ENCODE peak calls at places on chromosomes 13 and 19, in nine cellular contexts. U, C, M, B, F, Q, S, D and R are unnamed samples.

GRCh38 chr13:22082030-22082429 is 411.2 kb downstream of the FGF9 start:
- DNase-seq in U (no peak), C (no peak), M (no peak), B (no peak), F (no peak), Q (no peak), S (no peak), D (no peak), R (no peak)

GRCh38 chr13:97122381-97122996 is 99.6 kb upstream of the MBNL2 start:
- DNase-seq in U (no peak), C (no peak), M (no peak), B (no peak), F (no peak), Q (no peak), S (no peak), D (no peak), R (no peak)

GRCh38 chr13:112709825-112710783 is 20.3 kb downstream of the ATP11A start:
- DNase-seq in U (no peak), C (peak; percentile 61), M (peak; percentile 12), B (peak; percentile 34), F (no peak), Q (no peak), S (no peak), D (no peak), R (no peak)

GRCh38 chr13:99426426-99426825 is 74.8 kb upstream of the TM9SF2 start:
- DNase-seq in U (no peak), C (no peak), M (no peak), B (no peak), F (no peak), Q (no peak), S (no peak), D (no peak), R (no peak)

GRCh38 chr13:29131881-29132668 is 311.9 kb downstream of the MTUS2 start:
- DNase-seq in U (no peak), C (no peak), M (no peak), B (no peak), F (no peak), Q (no peak), S (no peak), D (no peak), R (no peak)

GRCh38 chr13:100154835-100155463 is 66.1 kb downstream of the PCCA start:
- DNase-seq in U (peak; percentile 22), C (no peak), M (no peak), B (no peak), F (no peak), Q (no peak), S (no peak), D (no peak), R (no peak)

GRCh38 chr13:26590379-26590778 is 32.9 kb downstream of the WASF3 start:
- DNase-seq in U (no peak), C (no peak), M (no peak), B (no peak), F (no peak), Q (no peak), S (no peak), D (no peak), R (no peak)

GRCh38 chr13:55439450-55439849 is 1701.3 kb upstream of the PRR20A start:
- DNase-seq in U (peak; percentile 33), C (no peak), M (no peak), B (no peak), F (no peak), Q (no peak), S (no peak), D (no peak), R (no peak)

DNA sequence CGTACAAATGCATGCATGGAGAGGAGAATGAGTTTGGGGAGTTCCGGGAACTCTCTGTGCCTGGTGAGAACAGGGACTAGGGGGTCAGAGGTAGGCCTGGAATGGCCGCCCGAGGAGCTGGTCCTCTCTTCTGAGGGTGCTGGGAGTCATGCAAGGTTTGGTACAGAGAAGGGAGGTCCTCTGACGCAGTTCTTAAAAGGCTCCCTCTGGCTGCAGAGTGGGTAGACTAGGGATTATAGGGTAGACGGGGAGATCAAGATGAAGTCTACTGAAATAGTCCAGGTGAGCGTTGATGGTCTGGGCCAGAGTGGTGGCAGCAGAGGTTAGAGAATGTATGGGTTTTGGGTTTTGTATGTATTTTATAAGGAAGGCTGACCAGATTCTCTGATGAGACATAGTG is 796 bp downstream of the ZNF304 start:
- DNase-seq in U (peak; percentile 6), C (no peak), M (no peak), B (no peak), F (no peak), Q (no peak), S (no peak), D (no peak), R (no peak)
- H3K27ac ChIP-seq in U (no peak overlapping the region), C (peak overlapping the region; percentile 70), M (peak overlapping the region; percentile 24), B (no peak overlapping the region), F (peak overlapping the region; percentile 78), Q (peak overlapping the region; percentile 73), S (peak overlapping the region; percentile 76), D (no peak overlapping the region), R (peak overlapping the region; percentile 85)

GRCh38 chr19:15430526-15431120 is 11.8 kb upstream of the AKAP8L start:
- DNase-seq in U (no peak), C (no peak), M (no peak), B (no peak), F (no peak), Q (no peak), S (no peak), D (no peak), R (no peak)

GRCh38 chr19:15431396-15432017 is 12.7 kb upstream of the AKAP8L start:
- DNase-seq in U (peak; percentile 32), C (no peak), M (no peak), B (no peak), F (no peak), Q (no peak), S (no peak), D (no peak), R (no peak)

GRCh38 chr19:15433519-15434069 is 14.8 kb upstream of the AKAP8L start:
- DNase-seq in U (no peak), C (no peak), M (no peak), B (no peak), F (no peak), Q (no peak), S (no peak), D (no peak), R (no peak)

GRCh38 chr19:15432018-15432494 is 13.3 kb upstream of the AKAP8L start:
- DNase-seq in U (peak; percentile 47), C (no peak), M (no peak), B (no peak), F (no peak), Q (no peak), S (peak; percentile 20), D (peak; percentile 33), R (no peak)

DNA sequence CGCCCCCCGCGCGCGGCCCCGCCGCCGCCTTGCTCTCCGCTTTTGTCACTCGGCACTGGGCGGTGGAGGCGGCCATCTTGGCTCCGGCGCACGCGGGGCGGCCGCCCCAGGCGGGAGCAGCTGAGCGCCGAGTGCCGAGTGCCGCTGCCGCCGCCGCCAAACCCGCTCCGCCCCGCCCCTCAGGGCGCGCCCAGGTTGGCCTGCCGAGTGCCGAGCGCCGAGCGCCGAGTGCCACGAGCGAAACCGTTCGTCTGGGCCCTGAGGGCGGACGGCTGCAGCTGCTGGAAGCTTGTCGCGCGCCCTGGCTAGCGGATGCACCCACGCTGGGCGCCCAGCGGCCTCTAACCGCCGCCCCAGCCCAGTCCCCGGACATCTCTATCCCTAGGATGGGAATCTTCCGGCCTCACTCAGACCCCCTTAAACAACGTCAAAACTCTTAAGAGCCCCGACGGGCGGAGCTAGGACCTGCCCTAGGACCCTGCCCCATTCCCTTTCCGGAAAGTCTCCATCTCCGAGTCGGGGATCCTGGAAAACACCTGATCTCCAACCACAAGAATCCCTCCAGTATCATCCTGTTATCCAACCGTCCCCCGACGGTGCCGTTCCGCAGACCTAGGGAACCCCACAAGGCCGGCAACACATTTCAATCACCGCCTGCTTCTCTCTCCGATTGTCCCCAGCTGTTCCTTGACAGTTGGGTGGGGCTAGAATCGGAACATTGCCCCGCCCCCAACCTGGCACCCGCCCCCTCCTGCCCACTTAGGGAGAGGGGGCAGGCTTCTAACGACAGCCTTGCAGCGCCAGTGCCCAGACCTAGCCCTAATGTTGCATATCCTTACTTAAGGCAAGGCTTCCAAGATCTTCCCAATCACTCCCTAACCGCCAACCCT is 14.1 kb upstream of the AKAP8L start:
- DNase-seq in U (peak; percentile 97), C (peak; percentile 94), M (peak; percentile 86), B (peak; percentile 94), F (peak; percentile 84), Q (peak; percentile 83), S (peak; percentile 96), D (peak; percentile 92), R (peak; percentile 95)
- H3K4me1 ChIP-seq in U (peaks cover 5% of the 10 kb centered on the region), C (no peaks in the 10 kb centered on the region), M (peaks cover 32% of the 10 kb centered on the region), B (peaks cover 38% of the 10 kb centered on the region), F (peaks cover 18% of the 10 kb centered on the region), Q (peaks cover 12% of the 10 kb centered on the region), S (peaks cover 7% of the 10 kb centered on the region), D (peaks cover 21% of the 10 kb centered on the region), R (peaks cover 38% of the 10 kb centered on the region)

DNA sequence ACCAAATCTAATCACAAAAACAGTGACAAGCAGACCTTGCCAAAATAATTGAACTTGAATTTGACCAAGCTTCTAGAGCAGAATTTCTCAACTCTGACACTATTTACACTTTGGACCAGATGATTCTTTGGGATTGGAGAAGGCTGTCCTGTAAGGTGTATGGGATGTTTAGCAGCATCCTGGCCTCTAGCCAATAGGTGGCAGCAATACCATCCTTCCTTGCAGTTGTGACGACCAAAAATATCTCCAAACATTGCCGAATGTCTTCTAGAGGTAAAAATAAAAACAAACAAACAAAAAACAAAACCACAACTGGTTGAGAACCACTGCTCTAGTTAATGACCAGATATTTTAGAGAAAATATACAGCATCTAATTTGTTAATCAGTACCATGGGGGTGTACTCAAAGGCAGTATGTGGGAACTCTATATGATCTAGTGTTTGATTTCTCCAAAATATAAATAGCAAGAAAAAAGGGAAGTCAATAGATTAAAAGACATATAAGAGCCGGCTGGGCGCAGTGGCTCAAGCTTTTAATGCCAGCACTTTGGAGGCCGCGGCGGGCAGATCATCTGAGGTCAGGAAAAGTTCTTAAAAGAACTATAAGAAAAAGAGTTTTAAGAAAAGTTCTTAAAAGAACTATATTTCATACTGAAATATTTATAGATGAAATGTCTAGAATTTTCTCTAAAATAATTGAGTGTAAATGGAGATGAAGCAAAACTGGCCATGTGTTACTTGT is 60.9 kb upstream of the ZNF527 start:
- DNase-seq in U (no peak), C (no peak), M (no peak), B (no peak), F (no peak), Q (no peak), S (peak; percentile 55), D (peak; percentile 42), R (no peak)
- TF ChIP-seq CTCF in U (peak; percentile 56), C (no peak), M (no peak), B (no peak), F (no peak), Q (no peak), S (no peak), D (peak; percentile 81), R (no peak)

GRCh38 chr19:17872251-17873001 is 681 bp downstream of the SLC5A5 start:
- DNase-seq in U (no peak), C (no peak), M (no peak), B (no peak), F (no peak), Q (peak; percentile 53), S (no peak), D (no peak), R (no peak)

GRCh38 chr19:17869114-17869608 is 2.6 kb upstream of the SLC5A5 start:
- DNase-seq in U (no peak), C (no peak), M (no peak), B (no peak), F (no peak), Q (no peak), S (no peak), D (no peak), R (no peak)

GRCh38 chr19:17871032-17871877 is 490 bp upstream of the SLC5A5 start:
- DNase-seq in U (no peak), C (no peak), M (no peak), B (no peak), F (no peak), Q (no peak), S (no peak), D (no peak), R (no peak)

GRCh38 chr19:17873661-17874422 is 2.1 kb downstream of the SLC5A5 start:
- DNase-seq in U (peak; percentile 94), C (no peak), M (no peak), B (no peak), F (no peak), Q (peak; percentile 79), S (peak; percentile 71), D (peak; percentile 78), R (peak; percentile 63)

GRCh38 chr19:17871878-17872250 is at the start of gene SLC5A5:
- DNase-seq in U (peak; percentile 45), C (no peak), M (no peak), B (no peak), F (no peak), Q (no peak), S (no peak), D (no peak), R (no peak)
- H3K27ac ChIP-seq in U (no peak within 1 kb of the TSS), C (no peak within 1 kb of the TSS), M (no peak within 1 kb of the TSS), B (no peak within 1 kb of the TSS), F (no peak within 1 kb of the TSS), Q (peak within 1 kb of the TSS; percentile 59), S (no peak within 1 kb of the TSS), D (no peak within 1 kb of the TSS), R (no peak within 1 kb of the TSS)